ENCODE peak calls at places on chromosomes 7 and 10, in eight cellular contexts. X is uterus; P is A549; M is heart left ventricle; Q is mesendoderm; V is HAP-1; A is breast epithelium; W is CD8-positive, alpha-beta memory T cell. L is an unnamed sample. For H3K4me1, the result is how much of the 10 kb centered on the place peaks cover.

GRCh38 chr10:19111501-19112267 is 63.1 kb downstream of the MALRD1 start:
- DNase-seq in V (no peak), A (no peak), X (no peak), P (no peak), Q (peak), M (no peak), W (no peak), L (no peak)

GRCh38 chr7:32937344-32938174 is 19.7 kb upstream of the FKBP9 start:
- DNase-seq in A (no peak), X (peak), Q (no peak), V (peak), W (no peak), M (peak), P (peak), L (no peak)

GRCh38 chr10:99945286-99945685 is 64.5 kb downstream of the DNMBP start:
- DNase-seq in Q (no peak), X (peak), W (no peak), M (no peak), A (no peak), P (peak), V (no peak), L (no peak)

GRCh38 chr10:86600296-86600695 is 54.1 kb upstream of the OPN4 start:
- DNase-seq in P (no peak), M (no peak), W (no peak), Q (no peak), X (no peak), V (no peak), A (no peak), L (peak)

GRCh38 chr10:13990918-13991317 is 339.8 kb downstream of the FRMD4A start:
- DNase-seq in X (peak), M (peak), P (no peak), V (no peak), A (no peak), W (no peak), Q (no peak), L (no peak)

GRCh38 chr7:155204744-155205367 is 92.8 kb upstream of the INSIG1 start:
- DNase-seq in Q (no peak), M (no peak), V (no peak), P (no peak), A (peak), X (no peak), W (no peak), L (no peak)

GRCh38 chr7:136666110-136666509 is 202.3 kb upstream of the CHRM2 start:
- DNase-seq in W (no peak), V (no peak), P (no peak), A (no peak), M (no peak), Q (no peak), X (no peak), L (no peak)

GRCh38 chr7:24143547-24143946 is 140.4 kb upstream of the NPY start:
- DNase-seq in X (no peak), P (no peak), V (no peak), A (no peak), W (no peak), Q (no peak), M (no peak), L (no peak)

GRCh38 chr7:152571031-152571430 is 104.9 kb downstream of the XRCC2 start:
- DNase-seq in A (peak), X (no peak), M (no peak), Q (no peak), P (no peak), V (no peak), W (no peak), L (no peak)

GRCh38 chr10:6144609-6145413 is 56.0 kb downstream of the RBM17 start:
- DNase-seq in V (peak), A (peak), P (peak), M (peak), X (peak), Q (peak), W (peak), L (no peak)

GRCh38 chr10:17256627-17257026 is 28.6 kb downstream of the VIM start:
- DNase-seq in Q (no peak), W (no peak), M (no peak), X (no peak), A (no peak), P (no peak), V (no peak), L (no peak)

GRCh38 chr7:101365956-101366355 is 3.3 kb downstream of the COL26A1 start:
- DNase-seq in P (no peak), Q (no peak), X (no peak), V (no peak), M (no peak), W (no peak), A (no peak), L (no peak)

GRCh38 chr7:101363196-101363733 is 590 bp downstream of the COL26A1 start:
- DNase-seq in P (no peak), A (no peak), V (peak), Q (no peak), X (no peak), W (no peak), M (no peak), L (no peak)

GRCh38 chr7:101367676-101368075 is 5.0 kb downstream of the COL26A1 start:
- DNase-seq in W (no peak), V (no peak), M (no peak), A (no peak), P (no peak), X (no peak), Q (no peak), L (no peak)

GRCh38 chr7:101363734-101364374 is 1.2 kb downstream of the COL26A1 start:
- DNase-seq in Q (peak), X (peak), A (no peak), M (peak), V (peak), W (peak), P (peak), L (no peak)

GRCh38 chr7:101362334-101363195 is at the start of gene COL26A1:
- DNase-seq in A (no peak), W (no peak), V (peak), X (peak), Q (peak), P (peak), M (peak), L (no peak)
- H3K4me3 ChIP-seq in A (peak), W (peak), V (peak), X (peak), Q (peak), P (peak), M (peak), L (peak)

DNA sequence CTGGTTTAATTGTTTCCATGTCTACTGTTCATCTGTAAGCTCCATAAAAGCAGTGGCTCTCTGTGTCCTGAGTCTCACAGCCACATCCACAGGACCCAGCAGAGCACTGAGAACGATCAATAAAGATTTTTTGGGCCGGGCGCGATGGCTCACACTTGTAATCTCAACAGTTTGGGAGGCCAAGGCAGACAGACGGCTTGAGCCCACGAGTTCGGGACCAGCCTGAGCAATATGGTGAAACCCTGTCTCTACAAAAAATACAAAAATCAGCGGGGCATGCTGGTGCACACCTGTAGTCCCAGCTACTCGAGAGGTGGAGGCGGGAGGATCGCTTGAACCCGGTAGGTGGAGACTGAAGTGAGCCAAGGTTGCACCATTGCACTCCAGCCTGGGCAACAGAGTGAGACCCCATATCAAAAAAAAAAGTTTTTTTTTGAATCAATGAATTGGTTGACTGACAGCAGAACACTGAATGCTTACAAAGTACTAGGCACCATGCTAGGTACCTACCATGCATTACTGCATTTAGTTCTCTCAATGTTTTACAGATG is 4.5 kb downstream of the SLC37A3 start:
- DNase-seq in X (no peak), M (no peak), A (no peak), Q (no peak), P (no peak), W (no peak), V (no peak), L (no peak)
- H3K4me1 ChIP-seq in X (under half), M (under half), A (under half), Q (under half), P (under half), W (under half), V (under half), L (under half)

DNA sequence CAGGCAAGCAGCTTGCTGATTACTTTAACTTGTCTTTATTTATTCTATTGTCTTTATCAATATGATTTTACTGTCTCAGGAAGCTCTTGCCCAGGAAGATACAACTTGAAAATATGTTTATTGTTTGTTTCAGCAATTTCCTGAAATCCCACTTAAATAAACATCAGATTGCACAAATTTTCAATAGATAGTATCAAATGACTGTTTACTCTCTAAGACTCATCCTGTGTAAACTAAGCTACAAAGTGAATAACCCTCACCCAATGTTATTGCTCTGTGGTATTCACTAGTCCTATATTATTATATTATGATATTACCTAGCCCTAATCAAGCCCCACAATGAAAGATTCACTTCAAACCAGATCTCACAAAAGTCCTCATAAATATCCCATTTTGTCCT is 130.4 kb upstream of the HPS1 start:
- DNase-seq in X (no peak), V (no peak), W (no peak), A (no peak), Q (no peak), M (no peak), P (no peak), L (no peak)
- H3K4me3 ChIP-seq in X (no peak), V (no peak), W (no peak), A (no peak), Q (no peak), M (no peak), P (no peak), L (no peak)

DNA sequence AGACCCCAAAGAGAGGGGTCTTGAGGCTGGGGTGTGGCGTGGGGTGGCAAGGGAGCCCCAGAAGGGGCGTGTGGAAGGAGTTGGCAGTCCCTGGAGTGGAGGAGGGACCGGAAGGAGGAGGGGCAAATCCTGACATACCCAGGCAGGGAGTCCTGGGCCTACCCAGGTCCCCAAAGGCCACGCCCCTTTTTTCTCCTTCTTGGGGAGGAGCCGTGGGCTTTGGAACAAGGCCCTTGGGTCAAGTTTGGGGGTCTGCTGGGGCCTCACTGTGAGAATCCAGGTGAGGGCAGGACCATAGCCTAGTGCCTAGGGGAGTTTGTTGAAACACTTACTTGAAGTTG is 1.2 kb upstream of the SMARCD3 start:
- DNase-seq in P (peak), X (peak), A (no peak), M (peak), Q (peak), V (peak), W (no peak), L (no peak)
- H3K4me1 ChIP-seq in P (half or more), X (under half), A (under half), M (half or more), Q (under half), V (under half), W (under half), L (half or more)